ENCODE peak calls at places on chromosomes 2 and 18, in six cellular contexts. One of them, this sample, is unnamed.

GRCh38 chr2:5946210-5947118 is 254.3 kb downstream of the SOX11 start:
- DNase-seq in left lung: no peak
- DNase-seq in fibroblast of the aortic adventitia: no peak
- DNase-seq in bronchial epithelial cell: no peak
- DNase-seq in GM13976: no peak
- DNase-seq in foreskin fibroblast: no peak
- DNase-seq in this sample: no peak

GRCh38 chr2:234911271-234911670 is 40.5 kb upstream of the SH3BP4 start:
- DNase-seq in left lung: no peak
- DNase-seq in foreskin fibroblast: peak; percentile 88
- DNase-seq in bronchial epithelial cell: peak; percentile 67
- DNase-seq in fibroblast of the aortic adventitia: peak; percentile 85
- DNase-seq in GM13976: no peak
- DNase-seq in this sample: no peak

GRCh38 chr2:19746611-19747309 is 155.0 kb downstream of the TTC32 start:
- DNase-seq in left lung: no peak
- DNase-seq in bronchial epithelial cell: no peak
- DNase-seq in fibroblast of the aortic adventitia: peak; percentile 17
- DNase-seq in GM13976: peak; percentile 50
- DNase-seq in foreskin fibroblast: peak; percentile 40
- DNase-seq in this sample: peak; percentile 53

GRCh38 chr18:65748321-65748720 is 2.5 kb upstream of the CDH7 start:
- DNase-seq in bronchial epithelial cell: no peak
- DNase-seq in fibroblast of the aortic adventitia: no peak
- DNase-seq in GM13976: no peak
- DNase-seq in left lung: no peak
- DNase-seq in foreskin fibroblast: no peak
- DNase-seq in this sample: no peak

GRCh38 chr2:96333708-96334107 is 1.9 kb upstream of the NCAPH start:
- DNase-seq in GM13976: no peak
- DNase-seq in left lung: no peak
- DNase-seq in fibroblast of the aortic adventitia: no peak
- DNase-seq in bronchial epithelial cell: no peak
- DNase-seq in foreskin fibroblast: no peak
- DNase-seq in this sample: no peak

GRCh38 chr2:74516070-74516633 is 1.9 kb downstream of the TLX2 start:
- DNase-seq in foreskin fibroblast: peak; percentile 69
- DNase-seq in GM13976: peak; percentile 93
- DNase-seq in bronchial epithelial cell: peak; percentile 8
- DNase-seq in left lung: peak; percentile 88
- DNase-seq in fibroblast of the aortic adventitia: no peak
- DNase-seq in this sample: peak; percentile 37

GRCh38 chr2:235270951-235271350 is 222.9 kb upstream of the AGAP1 start:
- DNase-seq in foreskin fibroblast: peak; percentile 46
- DNase-seq in fibroblast of the aortic adventitia: peak; percentile 47
- DNase-seq in left lung: no peak
- DNase-seq in GM13976: peak; percentile 44
- DNase-seq in bronchial epithelial cell: peak; percentile 42
- DNase-seq in this sample: no peak

GRCh38 chr18:5447442-5447841 is 96.4 kb downstream of the EPB41L3 start:
- DNase-seq in left lung: no peak
- DNase-seq in fibroblast of the aortic adventitia: no peak
- DNase-seq in GM13976: no peak
- DNase-seq in foreskin fibroblast: no peak
- DNase-seq in bronchial epithelial cell: no peak
- DNase-seq in this sample: no peak

GRCh38 chr2:127659408-127660290 is 13.7 kb downstream of the GPR17 start:
- DNase-seq in GM13976: no peak
- DNase-seq in fibroblast of the aortic adventitia: no peak
- DNase-seq in left lung: peak; percentile 53
- DNase-seq in bronchial epithelial cell: no peak
- DNase-seq in foreskin fibroblast: no peak
- DNase-seq in this sample: no peak

GRCh38 chr18:11807233-11807632 is 44.0 kb upstream of the CHMP1B start:
- DNase-seq in fibroblast of the aortic adventitia: no peak
- DNase-seq in bronchial epithelial cell: no peak
- DNase-seq in foreskin fibroblast: no peak
- DNase-seq in GM13976: no peak
- DNase-seq in left lung: no peak
- DNase-seq in this sample: no peak

GRCh38 chr2:53234548-53234903 is 533.1 kb upstream of the CHAC2 start:
- DNase-seq in bronchial epithelial cell: peak; percentile 3
- DNase-seq in fibroblast of the aortic adventitia: no peak
- DNase-seq in left lung: no peak
- DNase-seq in foreskin fibroblast: peak; percentile 1
- DNase-seq in GM13976: no peak
- DNase-seq in this sample: no peak

GRCh38 chr2:16121986-16122390 is 181.6 kb downstream of the MYCN start:
- DNase-seq in fibroblast of the aortic adventitia: no peak
- DNase-seq in GM13976: no peak
- DNase-seq in left lung: no peak
- DNase-seq in bronchial epithelial cell: no peak
- DNase-seq in foreskin fibroblast: no peak
- DNase-seq in this sample: no peak

GRCh38 chr2:134917219-134917957 is 1.2 kb upstream of the CCNT2 start:
- DNase-seq in left lung: peak; percentile 65
- DNase-seq in GM13976: no peak
- DNase-seq in fibroblast of the aortic adventitia: peak; percentile 52
- DNase-seq in foreskin fibroblast: no peak
- DNase-seq in bronchial epithelial cell: no peak
- DNase-seq in this sample: no peak

GRCh38 chr2:22020101-22020742 is 896.5 kb downstream of the TDRD15 start:
- DNase-seq in foreskin fibroblast: peak; percentile 0
- DNase-seq in left lung: no peak
- DNase-seq in fibroblast of the aortic adventitia: no peak
- DNase-seq in GM13976: no peak
- DNase-seq in bronchial epithelial cell: no peak
- DNase-seq in this sample: no peak

GRCh38 chr2:7467782-7468447 is 550.7 kb downstream of the RNF144A start:
- DNase-seq in fibroblast of the aortic adventitia: no peak
- DNase-seq in left lung: no peak
- DNase-seq in foreskin fibroblast: no peak
- DNase-seq in GM13976: no peak
- DNase-seq in bronchial epithelial cell: no peak
- DNase-seq in this sample: no peak

GRCh38 chr2:74599676-74600075 is 45.2 kb downstream of the DOK1 start:
- DNase-seq in GM13976: no peak
- DNase-seq in left lung: no peak
- DNase-seq in foreskin fibroblast: no peak
- DNase-seq in fibroblast of the aortic adventitia: no peak
- DNase-seq in bronchial epithelial cell: no peak
- DNase-seq in this sample: no peak

GRCh38 chr2:163723352-163723751 is 12.5 kb downstream of the FIGN start:
- DNase-seq in bronchial epithelial cell: no peak
- DNase-seq in fibroblast of the aortic adventitia: no peak
- DNase-seq in GM13976: no peak
- DNase-seq in foreskin fibroblast: no peak
- DNase-seq in left lung: no peak
- DNase-seq in this sample: no peak

GRCh38 chr2:221377061-221377460 is 195.0 kb downstream of the EPHA4 start:
- DNase-seq in fibroblast of the aortic adventitia: no peak
- DNase-seq in left lung: no peak
- DNase-seq in GM13976: no peak
- DNase-seq in foreskin fibroblast: peak; percentile 31
- DNase-seq in bronchial epithelial cell: no peak
- DNase-seq in this sample: no peak

GRCh38 chr2:130303142-130303541 is 39.6 kb upstream of the IMP4 start:
- DNase-seq in GM13976: no peak
- DNase-seq in bronchial epithelial cell: no peak
- DNase-seq in left lung: no peak
- DNase-seq in foreskin fibroblast: no peak
- DNase-seq in fibroblast of the aortic adventitia: no peak
- DNase-seq in this sample: no peak

GRCh38 chr2:218859556-218859993 is at the start of gene WNT6:
- DNase-seq in GM13976: no peak
- DNase-seq in fibroblast of the aortic adventitia: no peak
- DNase-seq in bronchial epithelial cell: no peak
- DNase-seq in left lung: no peak
- DNase-seq in foreskin fibroblast: no peak
- DNase-seq in this sample: no peak

GRCh38 chr2:60520477-60520876 is 33.0 kb downstream of the BCL11A start:
- DNase-seq in bronchial epithelial cell: no peak
- DNase-seq in fibroblast of the aortic adventitia: no peak
- DNase-seq in left lung: no peak
- DNase-seq in foreskin fibroblast: peak; percentile 36
- DNase-seq in GM13976: no peak
- DNase-seq in this sample: no peak
- TF ChIP-seq CTCF in bronchial epithelial cell: no peak
- TF ChIP-seq CTCF in fibroblast of the aortic adventitia: no peak
- TF ChIP-seq CTCF in left lung: no peak
- TF ChIP-seq CTCF in foreskin fibroblast: no peak
- TF ChIP-seq CTCF in GM13976: no peak
- TF ChIP-seq CTCF in this sample: no peak

GRCh38 chr2:109130726-109130995 is 1.7 kb downstream of the SH3RF3 start:
- DNase-seq in fibroblast of the aortic adventitia: peak; percentile 13
- DNase-seq in bronchial epithelial cell: no peak
- DNase-seq in foreskin fibroblast: no peak
- DNase-seq in GM13976: no peak
- DNase-seq in left lung: no peak
- DNase-seq in this sample: no peak
- TF ChIP-seq CTCF in fibroblast of the aortic adventitia: no peak
- TF ChIP-seq CTCF in bronchial epithelial cell: no peak
- TF ChIP-seq CTCF in foreskin fibroblast: no peak
- TF ChIP-seq CTCF in GM13976: no peak
- TF ChIP-seq CTCF in left lung: no peak
- TF ChIP-seq CTCF in this sample: no peak

DNA sequence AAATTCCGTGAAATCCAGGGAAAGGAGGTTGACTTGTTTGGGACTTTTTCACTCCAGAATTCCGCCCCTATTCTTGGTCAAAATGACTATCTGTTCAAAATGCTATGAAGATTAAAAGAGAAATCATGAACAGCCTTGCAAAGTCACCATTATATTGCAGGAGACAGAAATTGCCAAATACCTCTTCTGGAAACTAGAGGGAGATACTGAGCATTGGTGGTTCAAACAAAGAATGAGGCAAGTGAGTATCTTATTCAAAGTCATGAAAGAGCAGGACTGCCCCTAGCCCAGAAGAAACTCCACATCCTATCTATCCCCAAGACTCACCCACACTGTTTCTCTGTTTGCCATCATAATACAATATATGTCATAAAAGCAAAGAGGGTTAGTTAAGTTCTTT is 862.3 kb upstream of the POU3F3 start:
- DNase-seq in GM13976: no peak
- DNase-seq in left lung: no peak
- DNase-seq in bronchial epithelial cell: peak; percentile 4
- DNase-seq in fibroblast of the aortic adventitia: no peak
- DNase-seq in foreskin fibroblast: no peak
- DNase-seq in this sample: no peak
- TF ChIP-seq CTCF in GM13976: no peak
- TF ChIP-seq CTCF in left lung: no peak
- TF ChIP-seq CTCF in bronchial epithelial cell: no peak
- TF ChIP-seq CTCF in fibroblast of the aortic adventitia: no peak
- TF ChIP-seq CTCF in foreskin fibroblast: no peak
- TF ChIP-seq CTCF in this sample: peak; percentile 39

GRCh38 chr2:181581534-181581933 is 75.4 kb downstream of the CERKL start:
- DNase-seq in left lung: no peak
- DNase-seq in foreskin fibroblast: no peak
- DNase-seq in bronchial epithelial cell: peak; percentile 4
- DNase-seq in GM13976: no peak
- DNase-seq in fibroblast of the aortic adventitia: no peak
- DNase-seq in this sample: no peak
- TF ChIP-seq CTCF in left lung: no peak
- TF ChIP-seq CTCF in foreskin fibroblast: no peak
- TF ChIP-seq CTCF in bronchial epithelial cell: peak; percentile 50
- TF ChIP-seq CTCF in GM13976: no peak
- TF ChIP-seq CTCF in fibroblast of the aortic adventitia: no peak
- TF ChIP-seq CTCF in this sample: peak; percentile 34

DNA sequence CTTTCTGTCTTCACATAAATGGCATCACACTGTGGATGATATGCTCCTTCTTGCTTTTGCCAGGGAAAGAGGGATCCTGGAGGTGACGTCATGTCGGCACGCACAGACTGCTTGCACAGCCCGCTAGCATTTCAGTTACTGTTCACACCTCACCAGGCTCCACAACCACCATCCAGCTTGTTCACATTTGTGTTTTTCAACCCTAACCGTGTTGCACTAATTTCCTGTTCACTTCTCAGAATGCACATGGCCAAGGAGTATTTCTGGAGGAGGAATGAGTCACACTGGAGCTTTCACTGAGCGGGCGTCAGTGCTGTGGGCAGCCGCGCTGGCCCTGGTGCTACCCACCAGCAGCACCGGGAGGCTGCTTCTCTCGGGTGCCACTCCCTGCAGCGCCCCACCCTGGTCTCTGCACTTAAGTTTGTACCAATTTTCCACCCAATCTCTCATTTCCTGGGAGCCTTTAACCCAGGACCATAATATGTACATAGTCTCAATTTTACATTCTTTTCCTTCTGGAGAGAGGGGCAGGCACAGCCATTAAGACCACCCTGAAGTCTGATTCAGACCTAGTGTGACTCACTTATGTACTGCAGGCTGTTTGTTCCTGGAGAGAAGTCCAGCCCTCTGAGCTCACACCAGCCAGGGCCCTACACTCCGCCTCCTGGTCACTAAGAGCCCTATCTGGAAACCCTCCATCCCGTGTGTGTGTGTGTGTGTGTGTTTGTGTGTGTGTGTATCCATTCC is 65.1 kb downstream of the MBP start:
- DNase-seq in GM13976: no peak
- DNase-seq in fibroblast of the aortic adventitia: peak; percentile 92
- DNase-seq in bronchial epithelial cell: peak; percentile 86
- DNase-seq in left lung: peak; percentile 92
- DNase-seq in foreskin fibroblast: peak; percentile 87
- DNase-seq in this sample: no peak
- TF ChIP-seq CTCF in GM13976: peak; percentile 17
- TF ChIP-seq CTCF in fibroblast of the aortic adventitia: peak; percentile 28
- TF ChIP-seq CTCF in bronchial epithelial cell: peak; percentile 1
- TF ChIP-seq CTCF in left lung: no peak
- TF ChIP-seq CTCF in foreskin fibroblast: no peak
- TF ChIP-seq CTCF in this sample: no peak

DNA sequence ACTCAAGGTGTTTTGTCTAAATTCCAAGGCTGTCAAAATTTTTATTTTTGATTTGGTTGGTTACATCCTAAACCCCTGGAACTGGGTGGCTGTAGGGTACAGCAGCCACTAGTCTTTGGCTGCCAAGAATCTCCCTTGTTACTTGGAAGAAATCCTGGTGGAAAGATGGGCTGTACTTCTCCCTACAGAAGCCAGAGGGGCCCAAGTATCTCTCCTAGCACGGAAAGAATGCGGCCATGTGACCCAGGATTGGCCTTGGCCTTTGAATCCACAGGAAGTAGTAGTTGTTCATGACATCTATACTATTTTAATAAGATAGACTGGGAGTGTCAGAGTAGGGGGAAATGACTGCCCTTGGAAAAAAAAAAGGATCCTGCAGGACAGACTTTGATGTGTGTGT is 54.4 kb upstream of the MYO3B start:
- DNase-seq in bronchial epithelial cell: peak; percentile 52
- DNase-seq in left lung: no peak
- DNase-seq in foreskin fibroblast: no peak
- DNase-seq in fibroblast of the aortic adventitia: peak; percentile 19
- DNase-seq in GM13976: no peak
- DNase-seq in this sample: no peak
- TF ChIP-seq CTCF in bronchial epithelial cell: no peak
- TF ChIP-seq CTCF in left lung: no peak
- TF ChIP-seq CTCF in foreskin fibroblast: no peak
- TF ChIP-seq CTCF in fibroblast of the aortic adventitia: peak; percentile 7
- TF ChIP-seq CTCF in GM13976: no peak
- TF ChIP-seq CTCF in this sample: no peak